ENCODE peak calls at places on chromosomes 4 and X, in four cellular contexts. T is NCI-H2081, K is HEK293T, F is Calu3. Y is an unnamed sample.

GRCh38 chrX:78075787-78076389 is 28.2 kb upstream of the PGK1 start:
- DNase-seq in K (no peak), F (no peak), T (no peak), Y (no peak)

GRCh38 chr4:86594559-86595425 is 677 bp downstream of the PTPN13 start:
- DNase-seq in T (peak), K (peak), F (peak), Y (peak)

GRCh38 chr4:107442538-107443083 is 277.4 kb downstream of the PAPSS1 start:
- DNase-seq in F (no peak), T (no peak), K (no peak), Y (no peak)

GRCh38 chr4:53943345-53944085 is 120.9 kb downstream of the CHIC2 start:
- DNase-seq in F (peak), K (peak), T (peak), Y (peak)

GRCh38 chrX:149539283-149540132 is 1.3 kb upstream of the EOLA1 start:
- DNase-seq in T (peak), K (peak), F (peak), Y (peak)

GRCh38 chr4:2172161-2172560 is 69.8 kb downstream of the HAUS3 start:
- DNase-seq in T (no peak), K (no peak), F (no peak), Y (no peak)

GRCh38 chr4:172726001-172726423 is 442.6 kb upstream of the GALNT7 start:
- DNase-seq in F (peak), T (no peak), K (peak), Y (no peak)

GRCh38 chr4:68385267-68385666 is 35.4 kb upstream of the YTHDC1 start:
- DNase-seq in F (no peak), T (no peak), K (no peak), Y (no peak)

GRCh38 chr4:16116493-16116990 is 32.7 kb upstream of the PROM1 start:
- DNase-seq in T (peak), F (peak), K (no peak), Y (no peak)

GRCh38 chrX:10821293-10821692 is 200.9 kb upstream of the MID1 start:
- DNase-seq in K (no peak), T (no peak), F (peak), Y (no peak)

GRCh38 chr4:118745357-118745756 is 60.2 kb downstream of the METTL14 start:
- DNase-seq in F (no peak), T (no peak), K (no peak), Y (no peak)

GRCh38 chr4:125368684-125369083 is 53.9 kb downstream of the FAT4 start:
- DNase-seq in K (no peak), F (no peak), T (no peak), Y (peak)

GRCh38 chr4:141133146-141134006 is at the start of gene RNF150:
- DNase-seq in K (peak), F (peak), T (peak), Y (peak)

GRCh38 chrX:68463880-68464279 is 30.6 kb upstream of the OPHN1 start:
- DNase-seq in T (no peak), K (no peak), F (no peak), Y (no peak)

GRCh38 chr4:6501171-6501570 is 28.8 kb upstream of the PPP2R2C start:
- DNase-seq in T (no peak), F (no peak), K (no peak), Y (no peak)

GRCh38 chr4:76658231-76659102 is 223.4 kb downstream of the SHROOM3 start:
- DNase-seq in T (no peak), F (no peak), K (no peak), Y (peak)

GRCh38 chrX:148929686-148930085 is 429.3 kb downstream of the AFF2 start:
- DNase-seq in F (no peak), T (no peak), K (no peak), Y (peak)

GRCh38 chr4:155062948-155063347 is 145.5 kb upstream of the NPY2R start:
- DNase-seq in F (no peak), T (no peak), K (no peak), Y (no peak)

GRCh38 chr4:48025005-48025404 is 8.4 kb downstream of the NIPAL1 start:
- DNase-seq in F (no peak), T (no peak), K (no peak), Y (no peak)

GRCh38 chrX:17160971-17161370 is 214.0 kb upstream of the NHS start:
- DNase-seq in T (no peak), F (no peak), K (no peak), Y (no peak)

GRCh38 chr4:112421911-112422310 is 94.1 kb downstream of the NEUROG2 start:
- DNase-seq in F (no peak), K (no peak), T (no peak), Y (no peak)